ENCODE peak calls at places on chromosomes 6 and 20, in six cellular contexts. W is kidney tubule cell, I is IMR-90, O is fibroblast of lung, K is fibroblast of mammary gland, Z is amniotic stem cell. L is an unnamed sample.

GRCh38 chr20:58706975-58707681 is 14.5 kb downstream of the NPEPL1 start:
- DNase-seq in O (no peak), Z (no peak), I (no peak), W (no peak), K (no peak), L (no peak)

GRCh38 chr6:19337103-19337502 is 500.1 kb upstream of the ID4 start:
- DNase-seq in Z (no peak), K (no peak), I (no peak), W (no peak), O (no peak), L (no peak)

GRCh38 chr20:63540417-63541186 is 3.4 kb upstream of the PTK6 start:
- DNase-seq in O (no peak), W (peak), I (peak), Z (no peak), K (peak), L (no peak)

GRCh38 chr20:10596726-10597125 is 77.1 kb downstream of the JAG1 start:
- DNase-seq in I (peak), O (peak), K (peak), Z (peak), W (no peak), L (no peak)

GRCh38 chr6:12719017-12719416 is 2.5 kb downstream of the PHACTR1 start:
- DNase-seq in O (no peak), Z (no peak), W (no peak), K (no peak), I (no peak), L (no peak)

GRCh38 chr6:38542031-38542430 is 97.7 kb downstream of the BTBD9 start:
- DNase-seq in K (peak), W (peak), I (peak), O (peak), Z (no peak), L (peak)

GRCh38 chr6:132270745-132271414 is 130.4 kb downstream of the MOXD1 start:
- DNase-seq in K (no peak), W (peak), O (peak), I (no peak), Z (no peak), L (no peak)

GRCh38 chr20:25297141-25297905 is 49.4 kb downstream of the PYGB start:
- DNase-seq in O (no peak), K (no peak), Z (no peak), W (no peak), I (no peak), L (no peak)

GRCh38 chr6:128743974-128744765 is 138.8 kb upstream of the LAMA2 start:
- DNase-seq in K (no peak), W (no peak), I (no peak), O (no peak), Z (no peak), L (no peak)

GRCh38 chr6:135088818-135089809 is 34.5 kb upstream of the HBS1L start:
- DNase-seq in W (peak), Z (peak), I (peak), K (peak), O (peak), L (no peak)